ENCODE peak calls at places on chromosomes 3 and 15, in nine cellular contexts. O is WERI-Rb-1, Y is astrocyte, N is colonic mucosa, R is lower leg skin, W is gastrocnemius medialis, Q is kidney epithelial cell, A is lower lobe of right lung, X is fibroblast of pulmonary artery. M is an unnamed sample.

GRCh38 chr3:10017636-10018292 is 8.5 kb upstream of the FANCD2 start:
- DNase-seq in A (no peak), W (no peak), X (peak), Q (no peak), R (no peak), Y (peak), O (no peak), N (no peak), M (peak)

GRCh38 chr3:113079532-113079931 is 88.7 kb downstream of the GTPBP8 start:
- DNase-seq in A (no peak), Y (no peak), W (no peak), Q (no peak), N (no peak), X (no peak), R (no peak), O (no peak), M (no peak)

GRCh38 chr3:42734263-42734860 is 31.8 kb upstream of the HHATL start:
- DNase-seq in W (no peak), X (no peak), R (peak), Q (no peak), Y (no peak), O (no peak), A (no peak), N (no peak), M (no peak)

GRCh38 chr15:92915766-92916435 is 15.8 kb downstream of the CHD2 start:
- DNase-seq in N (no peak), O (no peak), X (no peak), R (no peak), Q (no peak), Y (peak), A (no peak), W (no peak), M (no peak)

GRCh38 chr3:51717947-51718346 is 11.1 kb downstream of the GRM2 start:
- DNase-seq in O (no peak), Y (no peak), X (no peak), Q (no peak), W (no peak), N (no peak), A (no peak), R (peak), M (no peak)

GRCh38 chr3:29335438-29335837 is 54.6 kb downstream of the RBMS3 start:
- DNase-seq in O (no peak), N (peak), A (peak), X (peak), Q (peak), W (peak), Y (peak), R (peak), M (peak)

GRCh38 chr3:78999139-78999538 is 768.7 kb downstream of the ROBO1 start:
- DNase-seq in N (no peak), Q (no peak), Y (no peak), X (no peak), R (no peak), A (no peak), W (no peak), O (no peak), M (no peak)

GRCh38 chr3:5195605-5196004 is 8.1 kb downstream of the EDEM1 start:
- DNase-seq in Y (peak), W (peak), O (no peak), N (no peak), R (no peak), A (peak), X (no peak), Q (peak), M (peak)

GRCh38 chr3:190721330-190721729 is 141.2 kb downstream of the GMNC start:
- DNase-seq in W (no peak), Q (peak), R (no peak), Y (no peak), O (no peak), X (no peak), N (no peak), A (no peak), M (no peak)

GRCh38 chr3:71095511-71096305 is 487.8 kb downstream of the FOXP1 start:
- DNase-seq in X (peak), O (no peak), Q (no peak), A (no peak), N (no peak), Y (no peak), W (no peak), R (no peak), M (peak)

GRCh38 chr3:122415104-122415744 is 638 bp downstream of the WDR5B start:
- DNase-seq in A (no peak), W (peak), O (peak), Q (peak), R (no peak), N (peak), X (peak), Y (peak), M (peak)

GRCh38 chr3:154973851-154974250 is 106.3 kb upstream of the MME start:
- DNase-seq in Q (no peak), R (no peak), N (no peak), Y (no peak), O (no peak), X (no peak), A (no peak), W (no peak), M (no peak)

GRCh38 chr3:13197795-13198194 is 124.6 kb upstream of the IQSEC1 start:
- DNase-seq in N (no peak), Q (no peak), R (no peak), W (no peak), Y (no peak), X (no peak), A (peak), O (no peak), M (no peak)

GRCh38 chr3:62600033-62600432 is 226.7 kb upstream of the FEZF2 start:
- DNase-seq in R (no peak), W (no peak), N (no peak), Y (no peak), A (no peak), X (no peak), Q (no peak), O (no peak), M (no peak)

GRCh38 chr15:63444607-63445006 is 59.8 kb upstream of the USP3 start:
- DNase-seq in O (no peak), Q (no peak), R (no peak), Y (no peak), A (no peak), W (no peak), X (no peak), N (no peak), M (no peak)

GRCh38 chr3:48013288-48013980 is 2.8 kb downstream of the MAP4 start:
- DNase-seq in Q (no peak), O (no peak), R (no peak), A (no peak), Y (peak), W (peak), N (no peak), X (peak), M (peak)

GRCh38 chr3:175664911-175665310 is 805.8 kb downstream of the NAALADL2 start:
- DNase-seq in O (no peak), Y (no peak), X (no peak), W (no peak), R (no peak), Q (no peak), N (no peak), A (no peak), M (no peak)

GRCh38 chr15:65751431-65751830 is 40.7 kb downstream of the DENND4A start:
- DNase-seq in R (no peak), O (no peak), Q (no peak), X (no peak), N (no peak), A (no peak), W (no peak), Y (no peak), M (no peak)

GRCh38 chr3:56610669-56611335 is 53.8 kb downstream of the CCDC66 start:
- DNase-seq in W (no peak), Q (no peak), Y (no peak), R (no peak), X (no peak), O (no peak), N (no peak), A (no peak), M (no peak)

GRCh38 chr3:127808197-127808596 is 14.1 kb downstream of the MGLL start:
- DNase-seq in W (no peak), Q (no peak), O (no peak), N (no peak), A (no peak), R (no peak), X (no peak), Y (no peak), M (no peak)

GRCh38 chr3:159632124-159632523 is 356.5 kb upstream of the IL12A start:
- DNase-seq in R (no peak), Q (no peak), W (no peak), O (no peak), N (no peak), A (peak), X (no peak), Y (no peak), M (no peak)

GRCh38 chr3:13252207-13252606 is 167.9 kb downstream of the NUP210 start:
- DNase-seq in A (no peak), X (no peak), R (no peak), Q (no peak), O (no peak), N (no peak), Y (no peak), W (no peak), M (no peak)

GRCh38 chr3:159252772-159253384 is 451.0 kb downstream of the MFSD1 start:
- DNase-seq in O (no peak), N (no peak), Q (no peak), W (no peak), X (peak), A (no peak), Y (peak), R (no peak), M (peak)

GRCh38 chr3:119314821-119315220 is 20.6 kb downstream of the ARHGAP31 start:
- DNase-seq in Y (no peak), W (no peak), Q (no peak), A (no peak), N (no peak), R (no peak), O (peak), X (peak), M (no peak)

GRCh38 chr3:126081618-126082333 is 2.1 kb downstream of the SLC41A3 start:
- DNase-seq in O (peak), W (peak), N (no peak), R (peak), X (peak), Q (no peak), Y (peak), A (no peak), M (peak)

GRCh38 chr3:39095146-39095677 is 12.2 kb downstream of the GORASP1 start:
- DNase-seq in Y (no peak), A (no peak), R (peak), W (no peak), Q (no peak), N (no peak), O (no peak), X (no peak), M (no peak)

GRCh38 chr3:112672716-112673506 is 32.0 kb upstream of the CCDC80 start:
- DNase-seq in Y (no peak), X (no peak), W (no peak), N (no peak), R (no peak), O (no peak), A (no peak), Q (no peak), M (no peak)

GRCh38 chr3:149466192-149466591 is 8.3 kb upstream of the TM4SF4 start:
- DNase-seq in N (no peak), Y (peak), X (peak), R (no peak), W (no peak), A (no peak), Q (peak), O (no peak), M (peak)

GRCh38 chr3:141905129-141905528 is 28.7 kb downstream of the ATP1B3 start:
- DNase-seq in W (no peak), R (no peak), X (peak), Q (no peak), Y (peak), O (no peak), N (no peak), A (no peak), M (peak)

GRCh38 chr3:13104511-13104910 is 31.3 kb upstream of the IQSEC1 start:
- DNase-seq in W (no peak), A (peak), Y (no peak), Q (no peak), R (no peak), N (no peak), O (no peak), X (no peak), M (no peak)

GRCh38 chr15:71691700-71692417 is 118.5 kb upstream of the NR2E3 start:
- DNase-seq in W (peak), A (no peak), R (no peak), O (no peak), N (no peak), X (peak), Q (peak), Y (peak), M (peak)

GRCh38 chr3:75906555-75907112 is 121.3 kb upstream of the ZNF717 start:
- DNase-seq in O (peak), R (no peak), N (no peak), Q (peak), W (no peak), X (peak), A (no peak), Y (peak), M (peak)
- H3K4me3 ChIP-seq in O (peak), R (no peak), N (no peak), Q (peak), W (no peak), X (no peak), A (no peak), Y (peak), M (peak)

GRCh38 chr15:90953947-90954711 is 555 bp upstream of the RCCD1 start:
- DNase-seq in O (no peak), X (no peak), Y (no peak), Q (no peak), W (no peak), A (no peak), N (no peak), R (no peak), M (no peak)
- H3K4me3 ChIP-seq in O (no peak), X (peak), Y (no peak), Q (no peak), W (peak), A (peak), N (peak), R (no peak), M (peak)

GRCh38 chr3:46488735-46489361 is 8.9 kb upstream of the RTP3 start:
- DNase-seq in N (peak), Y (peak), W (peak), R (peak), X (peak), Q (peak), A (peak), O (peak), M (peak)
- H3K4me3 ChIP-seq in N (no peak), Y (no peak), W (no peak), R (no peak), X (no peak), Q (no peak), A (peak), O (no peak), M (no peak)

GRCh38 chr15:70141376-70142071 is 43.8 kb upstream of the TLE3 start:
- DNase-seq in W (no peak), N (no peak), A (no peak), X (no peak), O (no peak), Y (no peak), Q (no peak), R (no peak), M (no peak)
- H3K4me3 ChIP-seq in W (peak), N (no peak), A (peak), X (no peak), O (no peak), Y (no peak), Q (no peak), R (no peak), M (no peak)

GRCh38 chr3:172208586-172209332 is 169.4 kb downstream of the FNDC3B start:
- DNase-seq in A (no peak), Q (no peak), N (no peak), W (peak), Y (peak), R (no peak), X (no peak), O (no peak), M (peak)
- H3K4me3 ChIP-seq in A (no peak), Q (no peak), N (no peak), W (peak), Y (no peak), R (no peak), X (no peak), O (no peak), M (no peak)

GRCh38 chr3:177598110-177598833 is 401.0 kb upstream of the TBL1XR1 start:
- DNase-seq in R (no peak), Y (peak), A (no peak), N (no peak), Q (no peak), W (no peak), X (no peak), O (no peak), M (no peak)
- H3K4me3 ChIP-seq in R (no peak), Y (no peak), A (no peak), N (no peak), Q (no peak), W (no peak), X (no peak), O (no peak), M (no peak)